ENCODE peak calls at places on chromosomes 5 and 9, in nine cellular contexts. C, G, W, Y, S, J, N, M and T are unnamed samples.

GRCh38 chr9:113495555-113495954 is 32.0 kb downstream of the RGS3 start:
- DNase-seq in M (no peak), W (no peak), G (no peak), J (no peak), S (no peak), Y (no peak), N (no peak), C (no peak), T (no peak)

GRCh38 chr5:100553209-100553608 is 18.0 kb downstream of the FAM174A start:
- DNase-seq in C (no peak), S (no peak), M (no peak), N (no peak), G (no peak), J (no peak), W (peak), Y (no peak), T (peak)

GRCh38 chr9:33159058-33159759 is 7.9 kb downstream of the B4GALT1 start:
- DNase-seq in N (peak), S (peak), G (peak), Y (no peak), W (peak), J (no peak), C (no peak), M (peak), T (peak)

GRCh38 chr5:132979367-132979935 is 16.0 kb upstream of the AFF4 start:
- DNase-seq in J (no peak), M (no peak), C (no peak), N (no peak), W (peak), G (peak), S (no peak), Y (peak), T (peak)

GRCh38 chr5:173866249-173867172 is 21.6 kb upstream of the CPEB4 start:
- DNase-seq in G (no peak), M (no peak), J (no peak), N (no peak), C (no peak), S (no peak), Y (no peak), W (no peak), T (no peak)

GRCh38 chr9:135073741-135074305 is 13.6 kb upstream of the OLFM1 start:
- DNase-seq in G (no peak), J (no peak), Y (no peak), N (no peak), M (no peak), C (no peak), W (no peak), S (no peak), T (no peak)

GRCh38 chr9:98455957-98456621 is 200.6 kb upstream of the TBC1D2 start:
- DNase-seq in J (no peak), N (peak), M (no peak), G (peak), Y (peak), C (peak), S (no peak), W (peak), T (peak)

GRCh38 chr5:173331956-173332479 is 3.8 kb upstream of the STC2 start:
- DNase-seq in S (peak), M (peak), C (no peak), Y (peak), J (peak), W (peak), G (peak), N (peak), T (peak)

GRCh38 chr5:6468104-6468503 is 19.4 kb downstream of the UBE2QL1 start:
- DNase-seq in C (no peak), S (no peak), Y (no peak), W (no peak), J (no peak), M (no peak), N (no peak), G (no peak), T (no peak)

GRCh38 chr5:55633574-55634203 is 78.4 kb downstream of the SLC38A9 start:
- DNase-seq in Y (peak), G (peak), J (no peak), N (peak), C (no peak), S (no peak), W (peak), M (no peak), T (peak)

GRCh38 chr5:154972476-154973080 is 31.7 kb downstream of the MRPL22 start:
- DNase-seq in G (peak), C (no peak), M (no peak), Y (peak), S (no peak), N (peak), W (peak), J (peak), T (peak)

GRCh38 chr9:7003876-7004275 is 246.1 kb downstream of the KDM4C start:
- DNase-seq in Y (no peak), J (no peak), C (no peak), S (no peak), G (no peak), M (no peak), N (no peak), W (no peak), T (no peak)

GRCh38 chr5:115625579-115626443 is at the start of gene TMED7:
- DNase-seq in N (peak), G (peak), S (peak), C (peak), W (peak), J (peak), M (peak), Y (peak), T (peak)

GRCh38 chr5:176513788-176514187 is 23.4 kb downstream of the RNF44 start:
- DNase-seq in C (no peak), M (no peak), S (no peak), Y (no peak), G (no peak), N (no peak), W (no peak), J (no peak), T (no peak)

GRCh38 chr9:123375725-123376132 is 19.7 kb downstream of the CRB2 start:
- DNase-seq in J (no peak), C (no peak), W (no peak), S (no peak), N (no peak), M (no peak), G (no peak), Y (peak), T (no peak)

GRCh38 chr5:173581408-173582197 is 34.8 kb downstream of the BOD1 start:
- DNase-seq in C (no peak), J (peak), S (no peak), G (peak), M (no peak), N (no peak), Y (no peak), W (peak), T (no peak)

GRCh38 chr5:180345781-180346180 is 7.4 kb downstream of the GFPT2 start:
- DNase-seq in N (no peak), C (no peak), G (no peak), M (no peak), W (no peak), Y (no peak), J (no peak), S (no peak), T (no peak)

GRCh38 chr9:122366074-122366672 is 4.7 kb upstream of the PTGS1 start:
- DNase-seq in M (no peak), J (no peak), W (no peak), C (no peak), S (no peak), N (no peak), G (peak), Y (no peak), T (peak)

GRCh38 chr5:40914835-40915234 is 5.5 kb downstream of the C7 start:
- DNase-seq in S (no peak), N (peak), C (no peak), Y (peak), G (peak), J (no peak), M (no peak), W (peak), T (no peak)

GRCh38 chr5:176820937-176821336 is 10.6 kb downstream of the UNC5A start:
- DNase-seq in M (no peak), W (no peak), S (no peak), N (no peak), C (no peak), J (no peak), G (no peak), Y (no peak), T (no peak)

GRCh38 chr9:135020481-135021392 is 66.7 kb upstream of the OLFM1 start:
- DNase-seq in M (no peak), W (no peak), S (no peak), C (no peak), G (no peak), Y (no peak), J (no peak), N (no peak), T (no peak)

GRCh38 chr5:79552984-79553383 is 39.0 kb upstream of the HOMER1 start:
- DNase-seq in J (no peak), M (no peak), N (no peak), C (no peak), S (no peak), Y (no peak), W (peak), G (peak), T (peak)

GRCh38 chr5:55072668-55073067 is 29.8 kb upstream of the GZMA start:
- DNase-seq in G (no peak), W (no peak), M (no peak), Y (no peak), S (no peak), N (no peak), J (no peak), C (no peak), T (no peak)

GRCh38 chr5:32388429-32389111 is 56.0 kb downstream of the ZFR start:
- DNase-seq in S (no peak), J (no peak), G (peak), Y (peak), W (peak), C (peak), N (peak), M (no peak), T (peak)

GRCh38 chr9:23219471-23219870 is 606.6 kb downstream of the ELAVL2 start:
- DNase-seq in G (no peak), S (no peak), M (no peak), J (no peak), W (no peak), Y (no peak), N (no peak), C (no peak), T (no peak)

GRCh38 chr5:111224561-111224989 is 391 bp downstream of the CAMK4 start:
- DNase-seq in J (no peak), W (no peak), M (no peak), N (no peak), C (no peak), Y (no peak), S (no peak), G (no peak), T (no peak)

GRCh38 chr9:4113711-4114110 is 186.2 kb downstream of the GLIS3 start:
- DNase-seq in S (no peak), N (no peak), W (no peak), Y (no peak), J (no peak), C (no peak), M (no peak), G (no peak), T (no peak)

GRCh38 chr5:77366717-77367500 is 125.2 kb downstream of the WDR41 start:
- DNase-seq in N (no peak), M (no peak), S (no peak), W (no peak), C (no peak), Y (no peak), G (no peak), J (no peak), T (no peak)
- TF ChIP-seq CTCF in N (no peak), M (no peak), S (no peak), W (no peak), C (no peak), Y (no peak), G (no peak), J (no peak), T (no peak)

DNA sequence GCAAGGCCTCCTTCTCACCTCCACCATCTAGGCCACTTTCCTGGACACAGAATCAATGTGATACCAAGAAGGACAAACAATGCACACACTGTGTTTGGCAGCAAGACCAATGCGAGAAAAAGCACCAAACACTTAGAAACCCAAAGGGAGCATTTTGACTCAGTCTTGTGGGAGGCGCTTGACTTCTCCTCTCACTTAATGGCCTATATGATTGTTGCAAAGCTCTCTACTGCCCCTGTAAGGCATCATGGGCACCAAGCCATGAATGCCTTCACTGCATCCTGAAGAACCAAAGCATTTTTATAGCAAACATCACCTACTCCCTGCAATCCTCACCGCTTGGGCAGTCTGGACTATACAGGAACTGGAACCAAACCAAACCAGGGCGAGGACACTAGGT is 57.5 kb downstream of the CDH6 start:
- DNase-seq in G (no peak), M (no peak), C (no peak), N (no peak), W (no peak), Y (no peak), J (no peak), S (no peak), T (no peak)
- TF ChIP-seq CTCF in G (no peak), M (no peak), C (no peak), N (peak), W (no peak), Y (no peak), J (no peak), S (no peak), T (no peak)

GRCh38 chr9:128020692-128021091 is 39.9 kb upstream of the EEIG1 start:
- DNase-seq in M (no peak), W (no peak), G (no peak), N (no peak), Y (no peak), J (no peak), C (no peak), S (no peak), T (no peak)
- TF ChIP-seq CTCF in M (no peak), W (peak), G (peak), N (peak), Y (no peak), J (peak), C (peak), S (no peak), T (peak)

DNA sequence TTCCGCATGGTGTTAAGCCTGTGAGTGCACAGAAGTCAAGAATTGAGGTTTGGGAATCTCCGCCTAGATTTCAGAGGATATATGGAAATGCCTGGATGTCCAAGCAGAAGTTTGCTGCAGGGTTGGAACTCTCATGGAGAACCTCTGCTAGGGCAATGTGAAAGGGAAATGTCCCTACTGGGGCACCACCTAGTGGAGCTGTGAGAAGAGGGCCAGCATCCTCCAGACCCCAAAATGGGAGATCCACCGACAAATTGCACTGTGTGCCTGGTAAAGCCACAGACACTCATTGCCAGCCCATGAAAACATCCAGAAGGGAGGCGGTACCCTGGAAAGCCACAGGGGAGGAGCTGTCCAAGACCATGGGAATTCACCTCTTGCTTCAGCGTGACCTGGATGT is 3.6 kb upstream of the SAXO1 start:
- DNase-seq in G (no peak), C (no peak), J (no peak), W (no peak), Y (no peak), M (no peak), N (no peak), S (no peak), T (no peak)
- TF ChIP-seq CTCF in G (no peak), C (no peak), J (no peak), W (peak), Y (no peak), M (no peak), N (peak), S (no peak), T (peak)

DNA sequence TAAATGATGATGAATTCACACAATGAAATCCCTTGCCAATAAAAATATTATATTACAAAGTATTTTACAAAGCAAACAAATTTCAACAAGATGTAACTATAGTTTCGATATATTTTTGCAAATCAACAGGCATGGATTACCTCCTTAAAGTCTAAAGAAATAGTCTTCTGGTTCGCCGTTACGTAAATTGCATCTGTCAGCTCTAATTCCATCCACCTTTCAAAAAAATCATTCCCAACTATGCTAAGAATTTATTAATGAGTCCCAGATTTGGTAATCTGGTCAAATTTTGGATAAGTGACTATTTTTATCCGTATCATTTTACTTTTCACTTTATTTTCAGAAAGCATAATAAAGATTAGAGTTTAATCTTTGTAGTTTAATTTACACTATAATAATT is 1984.9 kb downstream of the EFNA5 start:
- DNase-seq in W (no peak), Y (no peak), M (no peak), G (no peak), J (no peak), C (no peak), N (no peak), S (no peak), T (no peak)
- TF ChIP-seq CTCF in W (no peak), Y (no peak), M (no peak), G (no peak), J (no peak), C (no peak), N (no peak), S (no peak), T (no peak)

GRCh38 chr5:53161876-53162275 is 52.3 kb upstream of the MOCS2 start:
- DNase-seq in M (no peak), N (peak), C (no peak), G (peak), W (peak), J (no peak), Y (peak), S (no peak), T (peak)
- TF ChIP-seq CTCF in M (no peak), N (no peak), C (no peak), G (no peak), W (no peak), J (no peak), Y (no peak), S (no peak), T (no peak)

GRCh38 chr5:31317642-31318041 is 124.2 kb downstream of the CDH6 start:
- DNase-seq in W (no peak), N (no peak), Y (no peak), G (no peak), M (no peak), J (no peak), C (no peak), S (no peak), T (no peak)
- TF ChIP-seq CTCF in W (no peak), N (no peak), Y (no peak), G (no peak), M (no peak), J (no peak), C (no peak), S (no peak), T (no peak)

DNA sequence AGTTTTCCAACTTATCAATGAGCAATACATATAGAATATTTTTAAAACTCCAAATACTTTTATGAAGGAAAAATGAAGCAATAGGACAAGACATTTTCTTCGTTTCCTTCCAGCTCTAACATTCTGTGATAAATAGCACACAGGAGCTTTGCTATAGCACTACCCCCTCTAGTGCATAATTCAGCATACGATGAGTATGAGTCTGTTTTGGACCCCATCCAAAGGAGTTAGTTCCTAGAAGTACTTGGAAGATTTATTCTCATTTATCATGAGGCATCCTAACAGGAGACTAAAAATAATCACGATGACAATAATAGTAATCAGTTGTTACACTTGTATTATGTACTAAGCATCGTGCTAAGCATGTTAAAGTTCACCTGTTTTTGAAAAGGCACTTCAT is 1061.3 kb upstream of the DMAC1 start:
- DNase-seq in C (no peak), G (peak), W (peak), M (no peak), S (no peak), N (peak), J (no peak), Y (peak), T (no peak)
- TF ChIP-seq CTCF in C (no peak), G (peak), W (peak), M (no peak), S (no peak), N (peak), J (no peak), Y (no peak), T (no peak)